ENCODE peak calls at places on chromosomes 13 and 19, in eight cellular contexts. Q, C, I, F, K, Y, Z and V are unnamed samples.
A peak's percentile ranks its signal among the peaks of the same experiment; 100 is the strongest.

GRCh38 chr19:28598861-28599260 is 614.1 kb downstream of the UQCRFS1 start:
- DNase-seq in Q (no peak), Y (no peak), C (no peak), Z (no peak), I (no peak), F (no peak), K (no peak), V (no peak)

GRCh38 chr13:20168396-20168795 is 7.5 kb upstream of the GJA3 start:
- DNase-seq in Z (no peak), I (no peak), Q (no peak), C (no peak), F (no peak), Y (no peak), K (no peak), V (no peak)

GRCh38 chr13:28049880-28050871 is 50.2 kb downstream of the FLT3 start:
- DNase-seq in F (no peak), I (no peak), Y (no peak), K (no peak), C (no peak), Q (no peak), Z (no peak), V (no peak)

GRCh38 chr13:27578121-27579030 is 42.0 kb downstream of the LNX2 start:
- DNase-seq in F (peak; percentile 2), C (no peak), I (no peak), K (no peak), Z (no peak), Q (no peak), Y (no peak), V (no peak)

GRCh38 chr13:77230560-77230959 is 96.3 kb downstream of the MYCBP2 start:
- DNase-seq in Q (no peak), K (no peak), I (no peak), C (no peak), Y (no peak), F (no peak), Z (no peak), V (no peak)

GRCh38 chr13:50129065-50129922 is 114.0 kb downstream of the KCNRG start:
- DNase-seq in I (peak; percentile 57), C (no peak), K (no peak), F (no peak), Z (no peak), Q (no peak), Y (peak; percentile 33), V (peak; percentile 81)

GRCh38 chr13:26785845-26786630 is 25.5 kb upstream of the GPR12 start:
- DNase-seq in Y (peak; percentile 70), Z (peak; percentile 37), C (peak; percentile 30), F (no peak), I (peak; percentile 8), Q (no peak), K (no peak), V (peak; percentile 81)

GRCh38 chr13:24737042-24737441 is 26.9 kb upstream of the RNF17 start:
- DNase-seq in Y (no peak), C (no peak), Z (no peak), K (no peak), Q (no peak), F (no peak), I (no peak), V (no peak)

GRCh38 chr19:3968556-3969434 is 2.1 kb downstream of the DAPK3 start:
- DNase-seq in I (peak; percentile 86), C (peak; percentile 89), K (peak; percentile 92), Q (peak; percentile 93), Y (no peak), Z (no peak), F (peak; percentile 81), V (peak; percentile 90)

GRCh38 chr13:101416181-101417042 is at the start of gene NALCN:
- DNase-seq in Q (peak; percentile 14), Y (no peak), I (no peak), F (peak; percentile 6), Z (no peak), K (no peak), C (peak; percentile 28), V (peak; percentile 79)

GRCh38 chr19:58203814-58204475 is 21.1 kb downstream of the ZNF274 start:
- DNase-seq in Q (no peak), C (no peak), Y (no peak), Z (no peak), K (no peak), I (no peak), F (no peak), V (no peak)

GRCh38 chr19:51441410-51442390 is 16.6 kb downstream of the SIGLEC8 start:
- DNase-seq in F (no peak), Z (peak; percentile 85), Y (peak; percentile 95), K (no peak), Q (no peak), I (no peak), C (no peak), V (no peak)

GRCh38 chr13:97068146-97068545 is 73.9 kb upstream of the OXGR1 start:
- DNase-seq in Z (no peak), Q (no peak), K (no peak), I (no peak), Y (no peak), C (no peak), F (no peak), V (no peak)

GRCh38 chr13:79385694-79386093 is 20.4 kb downstream of the RBM26 start:
- DNase-seq in I (no peak), Q (no peak), F (no peak), K (no peak), C (no peak), Z (no peak), Y (peak; percentile 40), V (no peak)

GRCh38 chr19:56838930-56839664 is 1.4 kb downstream of the PEG3 start:
- DNase-seq in I (peak; percentile 88), Z (no peak), Y (no peak), C (peak; percentile 96), F (no peak), K (peak; percentile 98), Q (no peak), V (peak; percentile 96)

GRCh38 chr13:30033681-30034447 is 183.4 kb upstream of the UBL3 start:
- DNase-seq in F (no peak), Q (peak; percentile 19), Z (no peak), K (no peak), I (no peak), Y (no peak), C (no peak), V (no peak)